ENCODE peak calls at places on chromosome 5, in four cellular contexts. U is spleen; K is ovary; P is CD8-positive, alpha-beta memory T cell. O is an unnamed sample. For H3K4me1, the result is how much of the 10 kb centered on the place peaks cover.

GRCh38 chr5:69281114-69281513 is 46.4 kb downstream of the CDK7 start:
- DNase-seq in U (no peak), K (no peak), P (no peak), O (no peak)

GRCh38 chr5:106699198-106699597 is 971.5 kb downstream of the EFNA5 start:
- DNase-seq in U (no peak), K (no peak), P (no peak), O (no peak)

GRCh38 chr5:80796861-80797260 is 142.1 kb upstream of the DHFR start:
- DNase-seq in U (no peak), K (no peak), P (no peak), O (no peak)

GRCh38 chr5:31396611-31397295 is 135.1 kb downstream of the DROSHA start:
- DNase-seq in U (no peak), K (no peak), P (no peak), O (no peak)

GRCh38 chr5:157431544-157432200 is 28.3 kb upstream of the NIPAL4 start:
- DNase-seq in U (no peak), K (no peak), P (peak), O (peak)

GRCh38 chr5:179765400-179765799 is 28.4 kb upstream of the LTC4S start:
- DNase-seq in U (peak), K (no peak), P (no peak), O (no peak)

GRCh38 chr5:150242495-150242894 is 47.1 kb downstream of the CAMK2A start:
- DNase-seq in U (no peak), K (no peak), P (no peak), O (no peak)

GRCh38 chr5:165242701-165243100 is 1737.3 kb downstream of the MAT2B start:
- DNase-seq in U (no peak), K (no peak), P (no peak), O (no peak)

GRCh38 chr5:12910611-12911010 is 1006.4 kb upstream of the CTNND2 start:
- DNase-seq in U (no peak), K (no peak), P (no peak), O (no peak)

GRCh38 chr5:163894645-163895044 is 389.2 kb downstream of the MAT2B start:
- DNase-seq in U (no peak), K (no peak), P (no peak), O (no peak)

GRCh38 chr5:67808340-67808739 is 407.2 kb upstream of the PIK3R1 start:
- DNase-seq in U (no peak), K (no peak), P (no peak), O (no peak)

GRCh38 chr5:10323588-10324488 is 16.1 kb upstream of the CMBL start:
- DNase-seq in U (no peak), K (no peak), P (no peak), O (no peak)

DNA sequence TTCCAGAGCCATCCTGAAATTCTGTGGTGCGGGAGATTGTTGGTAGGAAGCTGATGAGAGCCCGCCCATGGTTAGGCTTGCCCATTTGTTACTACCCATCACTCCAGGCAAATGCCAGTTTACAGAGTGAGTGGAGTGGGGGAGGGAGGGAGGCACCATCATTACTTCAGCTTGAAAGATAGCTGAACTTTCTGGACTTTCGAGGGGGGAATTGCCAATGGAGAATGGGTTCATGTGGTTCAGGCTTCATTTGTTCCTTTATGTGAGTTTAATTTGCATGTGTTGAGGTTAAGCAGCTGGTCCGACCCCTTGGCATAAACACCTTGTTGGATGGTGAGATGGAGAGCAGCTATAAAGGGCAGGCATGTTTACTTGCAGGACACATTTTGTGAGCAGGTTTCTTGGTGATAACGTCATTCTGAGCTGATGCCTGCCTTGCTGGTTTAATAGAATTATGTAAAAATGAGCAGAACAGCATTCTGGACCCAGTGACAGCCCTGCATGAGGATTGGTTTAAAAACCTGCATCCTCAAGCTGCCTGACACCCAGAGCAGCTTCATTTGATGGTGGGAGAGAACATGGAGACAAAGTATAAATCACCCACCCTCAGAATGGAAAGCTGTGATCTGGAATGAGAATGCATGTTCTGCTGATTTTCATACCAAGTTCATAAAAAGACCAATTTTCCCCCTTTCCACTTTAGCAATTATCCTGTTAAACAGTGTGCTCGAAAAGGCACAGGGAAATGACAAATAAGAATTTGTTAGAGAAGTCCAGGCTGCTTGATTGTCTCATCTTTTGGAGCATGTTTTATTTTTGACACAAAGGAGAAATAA is 106.3 kb downstream of the TRIO start:
- DNase-seq in U (no peak), K (no peak), P (no peak), O (no peak)
- H3K4me1 ChIP-seq in U (under half), K (under half), P (under half), O (under half)

GRCh38 chr5:134536876-134537275 is 11.4 kb downstream of the JADE2 start:
- DNase-seq in U (no peak), K (no peak), P (no peak), O (no peak)

GRCh38 chr5:134533115-134533815 is 7.8 kb downstream of the JADE2 start:
- DNase-seq in U (peak), K (peak), P (no peak), O (no peak)

GRCh38 chr5:134534058-134534725 is 8.7 kb downstream of the JADE2 start:
- DNase-seq in U (no peak), K (no peak), P (no peak), O (no peak)

GRCh38 chr5:134537297-134537696 is 11.8 kb downstream of the JADE2 start:
- DNase-seq in U (no peak), K (no peak), P (no peak), O (no peak)

GRCh38 chr5:134534726-134535110 is 9.2 kb downstream of the JADE2 start:
- DNase-seq in U (peak), K (no peak), P (no peak), O (no peak)
- H3K4me1 ChIP-seq in U (half or more), K (under half), P (half or more), O (half or more)

DNA sequence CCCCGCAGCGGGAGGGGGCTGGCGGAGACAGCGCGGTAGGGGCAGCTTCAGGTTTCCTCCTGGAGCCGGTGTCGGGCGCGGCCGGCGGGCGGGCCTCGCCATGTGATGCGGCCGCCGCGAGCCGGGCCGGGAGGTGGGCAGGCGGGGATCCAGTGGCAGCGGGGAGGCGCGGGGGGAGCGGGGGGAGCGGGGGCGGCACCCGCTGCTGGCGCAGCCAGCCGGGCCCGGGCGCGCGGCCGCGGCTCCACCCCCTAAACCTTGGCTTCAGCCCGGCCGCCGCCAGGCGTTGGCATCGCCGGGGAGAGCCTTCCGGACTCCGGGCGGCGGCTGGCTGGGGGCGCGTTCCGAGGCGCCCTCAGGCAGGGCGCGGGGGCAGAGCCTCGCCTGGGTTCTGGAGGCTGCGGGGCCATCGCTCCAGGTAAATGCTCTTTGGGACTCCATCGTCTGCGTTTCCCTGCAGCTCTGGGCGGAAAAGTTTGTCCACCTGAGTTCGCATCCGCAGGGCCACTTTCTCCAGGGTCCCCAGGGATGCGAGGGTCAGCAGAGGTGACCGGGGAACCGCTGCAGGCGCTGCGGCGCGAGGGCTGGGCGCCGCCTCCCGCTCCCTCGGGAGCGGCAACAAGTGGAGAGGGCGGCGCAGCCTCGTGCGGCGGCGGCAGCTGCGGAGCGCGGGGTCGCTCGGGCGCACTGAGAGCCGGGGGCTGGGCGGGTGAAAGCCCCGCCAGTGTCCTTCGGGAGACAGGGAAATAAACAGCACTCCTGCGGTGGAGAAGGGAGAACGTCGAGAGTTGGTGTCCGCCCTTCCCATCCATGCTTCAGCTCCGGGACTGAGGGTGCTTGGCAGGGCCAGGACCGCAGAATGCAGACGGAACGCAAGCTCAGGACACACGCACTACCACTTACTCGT is at the start of gene ARHGEF28:
- DNase-seq in U (peak), K (peak), P (peak), O (no peak)
- H3K4me1 ChIP-seq in U (under half), K (under half), P (under half), O (under half)

GRCh38 chr5:176540476-176540899 is 3.3 kb upstream of the RNF44 start:
- DNase-seq in U (no peak), K (no peak), P (no peak), O (no peak)
- H3K4me1 ChIP-seq in U (half or more), K (under half), P (half or more), O (half or more)

GRCh38 chr5:138274189-138274853 is at the start of gene GFRA3:
- DNase-seq in U (no peak), K (peak), P (no peak), O (no peak)
- H3K4me1 ChIP-seq in U (under half), K (under half), P (under half), O (under half)

DNA sequence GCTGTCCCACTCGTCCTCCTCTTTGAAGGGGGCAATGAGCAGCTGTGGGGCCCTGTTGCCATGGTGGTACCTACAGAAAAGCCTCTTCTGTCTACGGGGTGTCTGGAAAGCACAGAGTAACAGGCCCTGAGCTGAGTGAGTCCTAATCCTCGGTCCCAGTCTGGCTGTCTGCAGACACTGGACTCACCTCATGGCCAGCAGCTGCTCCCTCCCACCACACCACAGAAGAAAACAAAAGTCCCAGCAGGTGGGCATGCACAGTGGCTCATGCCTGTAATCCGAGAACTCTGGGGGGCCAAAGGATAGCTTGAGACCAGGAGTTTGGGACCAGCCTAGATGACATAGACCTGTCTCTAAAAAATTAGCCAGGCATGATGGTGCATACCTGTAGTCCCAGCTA is 19.9 kb downstream of the P4HA2 start:
- DNase-seq in U (no peak), K (no peak), P (no peak), O (no peak)
- H3K4me1 ChIP-seq in U (under half), K (under half), P (under half), O (under half)

DNA sequence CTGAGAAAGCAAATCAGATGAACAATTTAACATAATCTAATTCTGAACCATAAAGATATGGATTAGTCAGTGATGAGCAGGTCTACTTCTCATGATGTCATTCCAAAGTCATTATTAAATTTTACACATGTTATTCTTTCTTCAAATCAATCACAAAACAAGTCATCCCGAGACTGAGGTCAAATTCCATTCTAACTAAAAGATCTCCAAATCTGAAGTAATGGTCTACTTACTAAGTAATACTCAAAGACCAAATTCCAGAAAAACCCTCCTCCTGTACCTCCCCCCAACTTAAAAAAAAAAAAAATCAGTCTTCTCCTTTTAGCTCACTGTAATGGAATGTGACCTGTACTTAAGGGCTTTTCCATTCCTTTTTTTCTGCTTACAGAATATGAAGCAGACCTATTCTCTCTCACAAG is 4.7 kb downstream of the PFDN1 start:
- DNase-seq in U (no peak), K (no peak), P (no peak), O (no peak)
- H3K4me1 ChIP-seq in U (half or more), K (under half), P (under half), O (under half)

DNA sequence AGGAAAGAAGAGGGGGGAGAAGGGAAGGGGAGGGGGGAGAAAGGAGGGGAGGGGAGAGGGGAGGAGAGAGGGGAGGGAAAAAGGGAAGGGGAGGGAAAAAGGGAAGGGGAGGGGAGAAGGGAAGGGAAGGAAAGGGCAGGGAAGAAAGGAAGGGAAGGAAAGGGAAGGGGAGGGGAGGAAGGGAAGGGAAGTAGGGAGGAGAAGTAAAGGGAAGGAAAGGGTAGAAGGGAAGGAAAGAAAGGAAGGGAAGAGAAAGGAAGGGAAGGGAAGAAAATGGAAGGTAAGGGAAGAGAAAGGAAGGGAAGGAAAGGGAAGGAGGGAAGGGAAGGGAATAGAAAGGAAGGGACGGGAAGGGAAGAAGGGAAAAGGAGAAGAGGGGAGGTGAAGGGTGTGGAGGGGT is 248.2 kb downstream of the EBF1 start:
- DNase-seq in U (no peak), K (no peak), P (no peak), O (no peak)
- H3K4me1 ChIP-seq in U (half or more), K (under half), P (under half), O (under half)

O was measured in CD4-positive, alpha-beta memory T cell.